ENCODE peak calls at places on chromosomes 13 and 19, in four cellular contexts. I, S, E and L are unnamed samples.

GRCh38 chr19:46080561-46080960 is 39.8 kb upstream of the IGFL4 start:
- DNase-seq in I (peak), S (no peak), E (no peak), L (no peak)

GRCh38 chr13:25455146-25455545 is 83.4 kb downstream of the ATP8A2 start:
- DNase-seq in I (no peak), S (no peak), E (no peak), L (no peak)

GRCh38 chr13:25170554-25171107 is 1.5 kb downstream of the AMER2 start:
- DNase-seq in I (no peak), S (no peak), E (no peak), L (no peak)

GRCh38 chr19:18865973-18866799 is 29.8 kb downstream of the CERS1 start:
- DNase-seq in I (peak), S (peak), E (no peak), L (peak)

GRCh38 chr19:49771674-49772139 is 4.9 kb downstream of the AP2A1 start:
- DNase-seq in I (no peak), S (no peak), E (no peak), L (no peak)

GRCh38 chr19:10001899-10002298 is 8.4 kb downstream of the COL5A3 start:
- DNase-seq in I (no peak), S (no peak), E (no peak), L (peak)

GRCh38 chr19:57262044-57262443 is 18.2 kb upstream of the ZNF460 start:
- DNase-seq in I (no peak), S (no peak), E (no peak), L (no peak)

GRCh38 chr13:73334459-73334858 is 275.7 kb downstream of the KLF5 start:
- DNase-seq in I (no peak), S (no peak), E (no peak), L (no peak)

GRCh38 chr19:55257461-55258411 is 1.1 kb downstream of the PPP6R1 start:
- DNase-seq in I (peak), S (peak), E (no peak), L (peak)

GRCh38 chr13:111388851-111389500 is 68.5 kb downstream of the TEX29 start:
- DNase-seq in I (no peak), S (no peak), E (no peak), L (no peak)

GRCh38 chr19:50669319-50670101 is 20.3 kb downstream of the C19orf81 start:
- DNase-seq in I (peak), S (peak), E (no peak), L (peak)

GRCh38 chr19:3855321-3855720 is 13.5 kb downstream of the ZFR2 start:
- DNase-seq in I (no peak), S (no peak), E (no peak), L (no peak)

GRCh38 chr19:806815-807421 is 9.7 kb downstream of the PTBP1 start:
- DNase-seq in I (no peak), S (no peak), E (no peak), L (no peak)

GRCh38 chr19:19142347-19142746 is 4.1 kb upstream of the TMEM161A start:
- DNase-seq in I (no peak), S (no peak), E (no peak), L (no peak)

GRCh38 chr13:23350009-23350408 is 83.5 kb downstream of the SACS start:
- DNase-seq in I (no peak), S (peak), E (no peak), L (no peak)

GRCh38 chr13:106709509-106709908 is 141.6 kb upstream of the ARGLU1 start:
- DNase-seq in I (no peak), S (peak), E (no peak), L (no peak)

GRCh38 chr13:96346846-96347367 is 257.0 kb downstream of the HS6ST3 start:
- DNase-seq in I (no peak), S (no peak), E (no peak), L (no peak)

GRCh38 chr13:49669735-49670309 is 21.5 kb downstream of the EBPL start:
- DNase-seq in I (peak), S (peak), E (no peak), L (peak)

GRCh38 chr19:19113040-19113541 is 25.2 kb downstream of the TMEM161A start:
- DNase-seq in I (peak), S (no peak), E (no peak), L (peak)

GRCh38 chr19:54209748-54210494 is 9.3 kb downstream of the RPS9 start:
- DNase-seq in I (peak), S (peak), E (no peak), L (peak)

GRCh38 chr19:35266904-35267817 is 1.6 kb upstream of the USF2 start:
- DNase-seq in I (peak), S (peak), E (no peak), L (peak)

GRCh38 chr13:96252903-96253302 is 163.0 kb downstream of the HS6ST3 start:
- DNase-seq in I (no peak), S (no peak), E (no peak), L (no peak)

GRCh38 chr13:86383561-86383960 is 584.3 kb upstream of the SLITRK6 start:
- DNase-seq in I (no peak), S (no peak), E (no peak), L (no peak)

GRCh38 chr13:45055198-45055901 is 65.0 kb upstream of the GTF2F2 start:
- DNase-seq in I (peak), S (peak), E (peak), L (no peak)

GRCh38 chr19:42254083-42254849 is 662 bp downstream of the ERF start:
- DNase-seq in I (peak), S (peak), E (no peak), L (peak)

GRCh38 chr13:44921931-44922758 is 67.1 kb downstream of the NUFIP1 start:
- DNase-seq in I (peak), S (peak), E (no peak), L (no peak)

GRCh38 chr13:46211116-46211515 is 612 bp upstream of the LRRC63 start:
- DNase-seq in I (no peak), S (peak), E (no peak), L (peak)

GRCh38 chr19:543912-544608 is at the start of gene GZMM:
- DNase-seq in I (no peak), S (no peak), E (no peak), L (peak)

GRCh38 chr19:13008926-13009787 is 13.9 kb downstream of the NFIX start:
- DNase-seq in I (no peak), S (no peak), E (no peak), L (no peak)

GRCh38 chr13:39023316-39023715 is 14.6 kb downstream of the PROSER1 start:
- DNase-seq in I (peak), S (no peak), E (no peak), L (no peak)

GRCh38 chr19:30676990-30677679 is 305.0 kb downstream of the ZNF536 start:
- DNase-seq in I (no peak), S (no peak), E (no peak), L (no peak)

GRCh38 chr13:40876020-40876738 is 86.8 kb downstream of the SLC25A15 start:
- DNase-seq in I (no peak), S (no peak), E (no peak), L (no peak)

GRCh38 chr13:40878321-40878720 is 88.9 kb downstream of the SLC25A15 start:
- DNase-seq in I (peak), S (no peak), E (no peak), L (no peak)

GRCh38 chr13:40875048-40875447 is 85.6 kb downstream of the SLC25A15 start:
- DNase-seq in I (no peak), S (no peak), E (no peak), L (no peak)

GRCh38 chr13:40874138-40874776 is 84.8 kb downstream of the SLC25A15 start:
- DNase-seq in I (no peak), S (no peak), E (no peak), L (no peak)

DNA sequence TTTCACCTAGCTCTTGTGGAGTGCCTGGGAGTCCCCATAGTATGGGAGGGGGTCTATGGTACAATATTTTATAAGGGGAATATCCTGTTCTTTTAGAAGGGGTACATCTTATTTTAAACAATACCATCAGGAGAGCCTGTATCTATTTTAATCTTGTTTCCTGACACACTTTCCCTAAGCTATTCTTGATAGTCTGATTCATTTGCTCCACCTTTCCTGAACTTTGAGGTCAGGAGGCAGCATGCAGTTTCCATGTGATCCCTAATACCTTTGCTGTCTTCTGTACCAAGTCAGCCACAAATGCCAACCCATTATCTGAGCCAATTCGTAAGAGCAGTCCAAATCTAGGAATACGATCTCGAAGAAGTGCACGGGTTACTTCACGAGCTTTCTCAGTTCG is 86.2 kb downstream of the SLC25A15 start:
- DNase-seq in I (no peak), S (no peak), E (no peak), L (no peak)
- TF ChIP-seq FOS in I (no peak), S (no peak), E (no peak), L (no peak)

GRCh38 chr13:104837756-104838155 is 1697.7 kb downstream of the EFNB2 start:
- DNase-seq in I (no peak), S (no peak), E (no peak), L (no peak)

GRCh38 chr13:104832265-104832664 is 1703.2 kb downstream of the EFNB2 start:
- DNase-seq in I (no peak), S (no peak), E (no peak), L (no peak)

GRCh38 chr13:104831823-104832222 is 1703.6 kb downstream of the EFNB2 start:
- DNase-seq in I (no peak), S (no peak), E (no peak), L (no peak)

DNA sequence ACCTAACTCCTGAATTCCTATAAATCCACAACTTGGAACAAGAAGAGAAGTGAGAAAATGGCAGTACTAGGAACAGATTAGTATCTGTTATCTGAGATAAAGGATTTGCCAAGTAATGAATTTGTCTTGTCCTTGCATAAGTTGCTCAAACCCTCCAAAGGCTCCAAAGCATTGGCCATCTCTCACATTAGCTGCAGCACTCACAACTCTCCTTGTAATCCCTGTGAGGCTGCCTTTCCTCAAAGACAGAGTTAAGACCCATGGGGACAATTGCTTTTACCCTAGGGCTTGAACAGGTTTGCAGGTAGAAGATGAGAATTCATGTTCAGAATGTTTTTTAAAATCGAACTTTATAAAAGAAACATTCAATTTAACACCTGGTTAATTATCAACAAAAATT is 1702.2 kb downstream of the EFNB2 start:
- DNase-seq in I (no peak), S (no peak), E (no peak), L (no peak)
- TF ChIP-seq FOS in I (no peak), S (no peak), E (no peak), L (no peak)

GRCh38 chr19:11587302-11587972 is 9.8 kb upstream of the ZNF627 start:
- DNase-seq in I (peak), S (peak), E (no peak), L (peak)
- TF ChIP-seq FOS in I (no peak), S (no peak), E (no peak), L (no peak)

DNA sequence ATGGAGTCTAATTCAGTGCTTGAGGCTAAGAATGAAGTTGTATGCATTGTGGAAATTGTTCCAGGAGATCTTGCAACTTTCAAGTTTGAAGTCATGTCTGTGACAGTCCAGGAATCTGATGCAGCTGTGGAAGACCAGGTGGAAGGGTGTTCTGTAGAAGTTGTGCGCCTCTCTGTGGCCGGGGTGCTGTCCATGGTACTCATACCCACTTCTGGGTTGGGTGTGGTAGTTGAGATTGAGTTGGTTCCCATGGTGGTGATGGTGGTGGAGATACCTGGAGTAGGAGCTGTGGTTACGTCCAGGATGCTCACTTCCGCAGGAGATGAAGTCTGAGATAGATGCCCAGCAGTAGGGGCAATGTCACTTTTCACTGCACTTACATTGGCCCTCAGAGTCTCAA is 44.3 kb downstream of the MUC16 start:
- DNase-seq in I (no peak), S (no peak), E (no peak), L (peak)
- TF ChIP-seq FOS in I (no peak), S (no peak), E (no peak), L (no peak)